ENCODE peak calls at places on chromosomes 4 and X, in four cellular contexts. O, X, R and Y are unnamed samples.

GRCh38 chr4:17664755-17665154 is 50.3 kb downstream of the MED28 start:
- DNase-seq in X (peak), R (no peak), O (no peak), Y (no peak)

GRCh38 chr4:89994176-89994873 is 99.7 kb downstream of the MMRN1 start:
- DNase-seq in R (no peak), X (no peak), O (no peak), Y (no peak)

GRCh38 chrX:94058728-94059382 is 384.8 kb downstream of the FAM133A start:
- DNase-seq in X (peak), O (no peak), R (no peak), Y (no peak)

GRCh38 chrX:121160987-121161386 is 113.6 kb downstream of the GLUD2 start:
- DNase-seq in O (no peak), R (no peak), X (no peak), Y (no peak)

GRCh38 chrX:74422576-74423288 is 1.4 kb downstream of the SLC16A2 start:
- DNase-seq in O (peak), R (peak), X (peak), Y (no peak)

GRCh38 chrX:34559325-34559724 is 97.8 kb downstream of the TMEM47 start:
- DNase-seq in X (no peak), R (no peak), O (peak), Y (no peak)

GRCh38 chr4:155025762-155026457 is 182.5 kb upstream of the NPY2R start:
- DNase-seq in O (no peak), R (no peak), X (peak), Y (no peak)

GRCh38 chrX:68018248-68019203 is 414.8 kb downstream of the OPHN1 start:
- DNase-seq in O (peak), R (no peak), X (no peak), Y (peak)

GRCh38 chr4:75429208-75429607 is 85.0 kb downstream of the RCHY1 start:
- DNase-seq in O (no peak), X (no peak), R (no peak), Y (no peak)

GRCh38 chr4:56786955-56787354 is 34.5 kb downstream of the SPINK2 start:
- DNase-seq in X (peak), R (peak), O (peak), Y (no peak)

GRCh38 chrX:22424919-22425318 is 152.2 kb downstream of the CBLL2 start:
- DNase-seq in R (no peak), X (no peak), O (no peak), Y (no peak)

GRCh38 chrX:79161655-79162054 is 17.2 kb downstream of the GPR174 start:
- DNase-seq in X (no peak), R (no peak), O (no peak), Y (no peak)

GRCh38 chr4:83996254-83996653 is 460.3 kb downstream of the GPAT3 start:
- DNase-seq in X (no peak), R (no peak), O (no peak), Y (no peak)

GRCh38 chrX:13750204-13750603 is 15.7 kb downstream of the OFD1 start:
- DNase-seq in O (peak), X (peak), R (no peak), Y (peak)

GRCh38 chrX:45322382-45322781 is 121.7 kb upstream of the DIPK2B start:
- DNase-seq in X (peak), R (no peak), O (peak), Y (peak)

GRCh38 chr4:149203256-149204001 is 612.2 kb downstream of the IQCM start:
- DNase-seq in O (peak), R (no peak), X (no peak), Y (no peak)

GRCh38 chr4:83606898-83607297 is 71.0 kb downstream of the GPAT3 start:
- DNase-seq in X (no peak), R (no peak), O (no peak), Y (no peak)

GRCh38 chrX:38216642-38217041 is 4.0 kb downstream of the SRPX start:
- DNase-seq in O (no peak), R (no peak), X (no peak), Y (no peak)

GRCh38 chr4:113593400-113594230 is 167.9 kb downstream of the CAMK2D start:
- DNase-seq in R (no peak), X (no peak), O (no peak), Y (no peak)
- H3K27ac ChIP-seq in R (no peak), X (no peak), O (no peak), Y (no peak)

GRCh38 chr4:15436515-15436914 is 8.7 kb downstream of the C1QTNF7 start:
- DNase-seq in X (no peak), R (no peak), O (peak), Y (no peak)
- H3K27ac ChIP-seq in X (no peak), R (no peak), O (no peak), Y (no peak)

DNA sequence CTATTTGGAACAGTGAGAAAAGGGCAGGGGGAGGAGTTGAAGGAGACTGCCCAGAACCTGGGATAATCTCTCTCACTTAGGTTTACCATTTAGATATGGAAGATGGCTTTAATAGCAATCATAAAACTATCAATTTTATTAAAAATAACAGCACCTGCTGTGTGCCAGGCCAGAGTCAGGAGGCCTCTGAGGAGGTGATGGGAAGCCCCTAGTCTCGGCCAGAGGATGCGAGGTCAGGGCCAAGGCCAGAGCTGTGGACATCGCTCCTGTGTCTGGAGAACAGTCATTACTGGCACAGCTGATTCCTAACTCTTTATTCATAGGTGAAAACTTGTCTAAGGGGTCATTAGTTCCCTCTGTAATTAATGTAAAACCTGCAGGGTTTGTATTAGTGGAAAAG is 4.2 kb upstream of the IQSEC2 start:
- DNase-seq in O (no peak), R (no peak), X (no peak), Y (no peak)
- H3K27ac ChIP-seq in O (no peak), R (no peak), X (no peak), Y (no peak)

DNA sequence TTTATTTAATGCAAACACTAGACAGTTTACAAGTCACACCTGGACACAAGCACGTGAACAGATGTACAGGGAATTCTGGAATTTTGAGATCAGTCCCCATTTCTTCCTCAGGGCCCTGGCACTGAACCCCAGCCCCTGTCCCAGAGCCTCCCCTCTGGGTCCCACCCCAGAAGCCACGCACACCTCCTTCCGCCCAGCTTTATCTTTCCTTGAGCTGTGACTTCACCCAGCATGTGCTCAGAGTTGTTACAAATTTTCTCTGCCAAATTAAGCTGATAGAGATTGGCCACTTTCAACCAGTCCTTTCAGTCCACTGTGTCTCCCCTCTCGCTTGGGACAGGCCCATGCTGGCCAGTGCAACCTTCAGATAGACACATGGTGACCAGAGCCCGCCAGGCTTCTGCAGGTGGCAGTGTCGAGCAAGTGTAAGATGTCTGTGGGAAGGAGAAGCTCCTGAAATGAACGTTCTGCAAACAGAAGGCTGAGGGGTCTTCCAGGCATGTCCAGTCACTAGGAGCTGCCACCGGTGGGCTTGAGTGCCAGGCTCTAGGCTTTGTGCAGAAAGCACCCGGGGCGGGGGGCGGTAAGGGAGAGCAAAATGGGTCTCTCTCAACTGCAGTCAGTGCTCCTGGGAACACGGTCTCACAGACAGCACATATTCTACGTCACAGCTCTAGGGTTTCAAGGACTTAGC is 73.3 kb downstream of the MTMR1 start:
- DNase-seq in R (no peak), O (no peak), X (no peak), Y (no peak)
- H3K27ac ChIP-seq in R (no peak), O (no peak), X (no peak), Y (no peak)

GRCh38 chr4:6297266-6297815 is 27.7 kb downstream of the WFS1 start:
- DNase-seq in O (no peak), R (no peak), X (no peak), Y (no peak)
- H3K27ac ChIP-seq in O (no peak), R (no peak), X (no peak), Y (no peak)

GRCh38 chrX:70479970-70480659 is 35.5 kb downstream of the DLG3 start:
- DNase-seq in X (peak), R (no peak), O (no peak), Y (peak)

GRCh38 chrX:70477734-70478075 is 33.1 kb downstream of the DLG3 start:
- DNase-seq in X (no peak), O (no peak), R (no peak), Y (no peak)

GRCh38 chrX:70479197-70479969 is 34.7 kb downstream of the DLG3 start:
- DNase-seq in O (peak), R (no peak), X (no peak), Y (no peak)

GRCh38 chrX:70476934-70477733 is 32.5 kb downstream of the DLG3 start:
- DNase-seq in O (peak), R (peak), X (peak), Y (peak)

DNA sequence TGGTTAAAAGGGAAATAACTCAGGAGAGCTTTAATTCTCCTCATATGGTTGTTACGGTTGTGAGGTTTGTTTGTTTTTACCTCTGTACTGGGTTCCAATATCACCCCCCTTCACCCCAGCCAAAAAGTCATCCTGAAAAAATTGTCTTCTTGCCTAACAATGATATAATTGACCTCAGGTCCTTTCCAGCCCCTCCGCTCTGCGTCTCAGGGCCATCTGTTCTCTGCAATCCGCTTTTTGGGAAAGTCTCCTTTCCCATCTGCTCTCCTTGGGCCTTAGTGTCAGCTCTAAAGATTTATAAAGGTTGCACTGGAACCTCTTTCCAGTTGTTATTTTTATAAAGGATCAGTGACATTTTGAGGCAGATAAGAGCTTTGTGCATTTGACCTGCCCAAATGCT is 33.9 kb downstream of the DLG3 start:
- DNase-seq in X (no peak), R (no peak), O (no peak), Y (no peak)
- H3K27ac ChIP-seq in X (peak), R (peak), O (peak), Y (peak)

GRCh38 chr4:71635094-71635493 is 148.8 kb downstream of the GC start:
- DNase-seq in O (no peak), R (no peak), X (no peak), Y (no peak)

GRCh38 chr4:71639380-71639779 is 144.5 kb downstream of the GC start:
- DNase-seq in X (no peak), O (no peak), R (no peak), Y (no peak)

GRCh38 chr4:71630783-71631182 is 153.1 kb downstream of the GC start:
- DNase-seq in X (no peak), O (no peak), R (no peak), Y (no peak)

DNA sequence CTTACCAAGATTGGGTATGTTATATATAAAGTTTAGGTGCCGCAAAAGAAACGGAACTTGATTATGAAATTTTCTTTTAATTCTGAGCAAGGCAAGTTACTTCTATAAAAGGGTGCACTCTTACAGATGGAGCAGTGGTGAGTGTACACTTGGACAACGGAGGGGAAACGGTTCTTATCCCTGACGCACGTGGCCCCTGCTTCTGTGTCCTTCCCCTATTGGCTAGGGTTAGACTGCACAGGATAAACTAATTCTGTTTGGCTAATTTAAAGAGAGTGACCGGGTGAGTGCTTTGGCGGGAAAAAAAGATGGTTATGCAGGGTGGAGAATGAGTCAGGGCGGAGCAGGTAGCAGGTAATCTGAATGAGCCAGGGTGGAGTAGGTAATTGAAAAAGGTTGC is 149.5 kb downstream of the GC start:
- DNase-seq in X (no peak), R (no peak), O (no peak), Y (no peak)
- H3K27ac ChIP-seq in X (no peak), R (no peak), O (no peak), Y (no peak)

DNA sequence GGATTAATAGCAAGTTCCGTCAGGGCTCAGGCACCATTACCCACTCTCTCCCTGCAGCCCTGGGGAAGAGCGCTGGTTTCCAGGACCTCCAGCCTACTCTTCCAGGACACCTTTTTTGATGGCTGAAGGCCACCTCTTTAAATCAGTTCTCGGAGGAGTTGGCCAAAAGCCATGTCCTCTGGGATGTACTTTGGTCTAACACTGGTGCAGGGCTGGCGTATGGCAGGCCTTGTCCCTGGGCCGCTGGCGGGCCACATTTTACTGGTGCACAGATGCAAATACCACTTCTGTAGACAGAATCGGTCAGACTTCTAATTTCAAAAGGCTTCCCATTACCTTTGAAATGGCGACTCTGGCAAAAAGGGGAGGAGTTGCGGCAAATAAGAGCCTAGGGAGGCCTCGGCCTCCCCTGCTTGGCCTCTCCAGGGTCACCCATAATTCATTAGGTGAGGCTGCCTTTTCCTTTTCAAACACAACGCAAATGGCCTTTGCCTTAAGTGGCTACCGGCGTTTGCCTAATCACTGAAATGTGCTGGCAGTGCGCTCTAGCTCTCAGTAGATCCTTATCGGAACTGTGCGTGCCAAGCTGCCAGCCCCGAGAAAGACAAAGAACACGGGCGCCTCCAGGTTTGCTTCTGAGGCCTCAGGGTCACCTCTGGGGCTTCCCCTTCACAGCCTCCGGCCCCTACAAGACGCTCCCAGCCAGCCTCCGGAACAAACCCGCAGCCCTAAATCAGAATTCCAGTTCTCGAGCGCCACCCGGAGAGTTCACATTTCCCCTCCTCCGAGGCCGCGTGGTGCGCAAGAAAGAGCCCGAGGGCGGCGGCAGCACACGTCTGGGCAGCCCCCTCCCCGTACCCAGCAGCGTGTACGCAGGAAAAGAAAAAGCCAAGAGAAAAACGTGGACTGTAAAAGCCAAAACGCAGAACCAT is 76.2 kb upstream of the BCOR start:
- DNase-seq in X (peak), O (no peak), R (peak), Y (peak)
- H3K27ac ChIP-seq in X (peak), O (no peak), R (peak), Y (peak)

DNA sequence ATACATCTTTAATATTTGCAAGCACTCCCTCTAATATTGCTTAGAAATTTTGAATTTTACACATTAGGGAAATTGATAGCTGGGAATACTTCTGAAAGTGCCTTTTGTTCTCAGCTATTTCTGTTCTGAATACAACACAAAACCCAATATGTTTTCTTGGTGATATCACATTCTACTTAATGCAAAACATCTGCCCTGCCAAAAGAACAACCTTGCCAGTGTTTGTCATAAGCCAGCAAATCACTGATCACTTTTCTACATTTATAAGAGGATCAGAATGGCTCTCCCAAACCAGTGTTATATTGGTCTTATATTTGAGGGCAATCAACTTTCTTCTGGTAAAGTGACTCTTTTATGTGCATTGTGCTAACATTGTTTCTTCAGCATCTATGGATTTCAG is 126.8 kb upstream of the APOOL start:
- DNase-seq in O (no peak), X (no peak), R (no peak), Y (no peak)
- H3K27ac ChIP-seq in O (no peak), X (no peak), R (no peak), Y (no peak)